ENCODE peak calls at places on chromosomes 11 and 22, in nine cellular contexts. J is GM12864, F is fibroblast of mammary gland, H is epithelial cell of esophagus, X is fibroblast of the aortic adventitia, L is astrocyte of the spinal cord, V is dorsolateral prefrontal cortex, D is fibroblast of lung, G is A549. K is an unnamed sample.

GRCh38 chr11:1650918-1651262 is 21.3 kb downstream of the KRTAP5-5 start:
- DNase-seq in J (no peak), F (no peak), H (no peak), X (no peak), L (no peak), V (no peak), D (no peak), G (no peak), K (no peak)

GRCh38 chr22:42932857-42933782 is 76.0 kb upstream of the ARFGAP3 start:
- DNase-seq in J (no peak), F (no peak), H (peak; percentile 25), X (peak; percentile 28), L (no peak), V (no peak), D (peak; percentile 50), G (no peak), K (peak; percentile 33)

GRCh38 chr11:68767672-68768071 is 16.4 kb upstream of the TESMIN start:
- DNase-seq in J (no peak), F (no peak), H (no peak), X (no peak), L (no peak), V (no peak), D (no peak), G (no peak), K (no peak)

GRCh38 chr22:46370584-46371373 is 35.3 kb downstream of the TRMU start:
- DNase-seq in J (no peak), F (no peak), H (no peak), X (no peak), L (no peak), V (no peak), D (no peak), G (no peak), K (no peak)

GRCh38 chr11:61787928-61788491 is 4.4 kb downstream of the TMEM258 start:
- DNase-seq in J (no peak), F (peak; percentile 58), H (peak; percentile 56), X (peak; percentile 51), L (peak; percentile 65), V (peak; percentile 73), D (peak; percentile 50), G (peak; percentile 84), K (peak; percentile 30)

GRCh38 chr11:64250406-64250874 is 890 bp upstream of the PLCB3 start:
- DNase-seq in J (no peak), F (no peak), H (no peak), X (no peak), L (no peak), V (no peak), D (no peak), G (no peak), K (no peak)

GRCh38 chr11:61702701-61703312 is 22.6 kb downstream of the DAGLA start:
- DNase-seq in J (no peak), F (no peak), H (no peak), X (no peak), L (no peak), V (no peak), D (no peak), G (no peak), K (no peak)

GRCh38 chr11:59918987-59919589 is 19.1 kb upstream of the OOSP1 start:
- DNase-seq in J (no peak), F (peak; percentile 23), H (peak; percentile 72), X (peak; percentile 45), L (peak; percentile 38), V (no peak), D (peak; percentile 47), G (peak; percentile 40), K (peak; percentile 49)

GRCh38 chr11:79269923-79270322 is 170.9 kb downstream of the TENM4 start:
- DNase-seq in J (no peak), F (no peak), H (no peak), X (no peak), L (no peak), V (no peak), D (no peak), G (no peak), K (no peak)

GRCh38 chr22:39839917-39840510 is 53.5 kb downstream of the ENTHD1 start:
- DNase-seq in J (no peak), F (no peak), H (no peak), X (no peak), L (no peak), V (no peak), D (no peak), G (no peak), K (no peak)

GRCh38 chr22:39597236-39597869 is 26.8 kb downstream of the CACNA1I start:
- DNase-seq in J (no peak), F (no peak), H (no peak), X (no peak), L (no peak), V (no peak), D (no peak), G (no peak), K (no peak)

GRCh38 chr22:46966495-46966845 is 204.0 kb downstream of the TBC1D22A start:
- DNase-seq in J (no peak), F (no peak), H (no peak), X (no peak), L (no peak), V (no peak), D (peak; percentile 10), G (no peak), K (peak; percentile 32)

GRCh38 chr11:59865031-59865430 is 1.3 kb downstream of the TCN1 start:
- DNase-seq in J (no peak), F (no peak), H (peak; percentile 77), X (peak; percentile 22), L (peak; percentile 39), V (no peak), D (peak; percentile 78), G (no peak), K (no peak)

GRCh38 chr11:124801014-124801413 is 808 bp upstream of the MSANTD2 start:
- DNase-seq in J (no peak), F (peak; percentile 82), H (peak; percentile 57), X (peak; percentile 39), L (no peak), V (no peak), D (peak; percentile 59), G (no peak), K (peak; percentile 42)

GRCh38 chr11:124798991-124799383 is 1.2 kb downstream of the MSANTD2 start:
- DNase-seq in J (no peak), F (peak; percentile 76), H (peak; percentile 42), X (peak; percentile 81), L (peak; percentile 62), V (no peak), D (peak; percentile 83), G (peak; percentile 7), K (peak; percentile 88)

GRCh38 chr11:124801636-124802312 is 1.6 kb upstream of the MSANTD2 start:
- DNase-seq in J (no peak), F (peak; percentile 80), H (peak; percentile 32), X (peak; percentile 33), L (no peak), V (no peak), D (no peak), G (no peak), K (peak; percentile 62)

GRCh38 chr11:124800226-124800929 is at the start of gene MSANTD2:
- DNase-seq in J (no peak), F (peak; percentile 63), H (peak; percentile 68), X (peak; percentile 80), L (peak; percentile 89), V (peak; percentile 75), D (peak; percentile 82), G (peak; percentile 68), K (peak; percentile 73)

GRCh38 chr11:124799384-124800225 is 601 bp downstream of the MSANTD2 start:
- DNase-seq in J (no peak), F (peak; percentile 14), H (peak; percentile 35), X (no peak), L (peak; percentile 31), V (peak; percentile 15), D (peak; percentile 25), G (peak; percentile 13), K (peak; percentile 7)
- TF ChIP-seq CTCF in J (no peak), F (no peak), H (no peak), X (no peak), L (no peak), V (no peak), D (no peak), G (no peak), K (no peak)

GRCh38 chr22:36101756-36102155 is 58.8 kb downstream of the APOL3 start:
- DNase-seq in J (no peak), F (no peak), H (no peak), X (no peak), L (no peak), V (no peak), D (no peak), G (no peak), K (no peak)
- H3K4me3 ChIP-seq in J (no peak overlapping the region), F (no peak overlapping the region), H (no peak overlapping the region), X (no peak overlapping the region), L (no peak overlapping the region), V (no peak overlapping the region), D (no peak overlapping the region), G (no peak overlapping the region), K (no peak overlapping the region)

DNA sequence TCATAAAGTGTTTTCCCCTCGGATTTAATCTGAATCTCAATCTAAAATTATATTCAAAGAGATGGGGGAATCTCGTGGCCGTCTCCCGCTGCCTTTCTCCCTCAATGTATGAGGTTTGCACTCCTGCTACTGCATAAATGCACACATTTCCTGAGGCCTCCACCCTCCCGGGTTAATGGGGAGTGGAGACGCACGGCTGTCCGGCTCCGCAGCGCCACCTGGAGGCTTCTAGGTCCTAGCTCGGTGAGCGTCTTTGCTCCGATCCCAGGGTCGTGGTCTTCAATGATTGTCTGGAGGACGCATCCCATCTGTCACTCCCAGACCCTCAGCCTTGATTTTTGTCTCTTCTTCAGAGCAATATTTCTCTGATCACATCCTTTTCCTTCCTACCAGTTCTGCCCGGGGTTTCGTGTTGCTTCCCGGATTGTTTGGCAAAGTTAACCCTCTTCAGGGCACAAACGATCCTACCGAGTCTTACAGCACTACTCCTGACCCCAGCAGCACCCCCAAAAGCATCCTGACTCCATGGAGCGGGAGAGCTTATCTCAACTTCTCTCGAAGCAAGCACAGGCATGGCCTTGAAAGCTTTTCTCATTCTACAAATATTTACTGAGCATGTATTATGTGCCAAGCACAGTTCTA is at the start of gene LMO1:
- DNase-seq in J (peak; percentile 13), F (peak; percentile 68), H (peak; percentile 77), X (peak; percentile 66), L (peak; percentile 71), V (peak; percentile 83), D (peak; percentile 54), G (peak; percentile 74), K (peak; percentile 46)
- TF ChIP-seq CTCF in J (peak; percentile 95), F (peak; percentile 92), H (peak; percentile 95), X (peak; percentile 94), L (peak; percentile 94), V (peak; percentile 83), D (peak; percentile 95), G (peak; percentile 90), K (peak; percentile 92)

GRCh38 chr22:31488988-31489617 is 539 bp downstream of the EIF4ENIF1 start:
- DNase-seq in J (no peak), F (no peak), H (peak; percentile 30), X (peak; percentile 11), L (peak; percentile 22), V (no peak), D (peak; percentile 41), G (peak; percentile 21), K (peak; percentile 26)

GRCh38 chr22:31492151-31492550 is 2.5 kb upstream of the EIF4ENIF1 start:
- DNase-seq in J (no peak), F (no peak), H (peak; percentile 15), X (no peak), L (no peak), V (no peak), D (no peak), G (no peak), K (no peak)

GRCh38 chr22:31490496-31490925 is 869 bp upstream of the EIF4ENIF1 start:
- DNase-seq in J (peak; percentile 98), F (peak; percentile 72), H (peak; percentile 66), X (peak; percentile 65), L (no peak), V (peak; percentile 64), D (peak; percentile 84), G (peak; percentile 58), K (peak; percentile 80)

GRCh38 chr22:31489632-31490495 is at the start of gene EIF4ENIF1:
- DNase-seq in J (no peak), F (peak; percentile 72), H (peak; percentile 87), X (peak; percentile 79), L (peak; percentile 90), V (peak; percentile 86), D (peak; percentile 86), G (peak; percentile 80), K (peak; percentile 85)

GRCh38 chr22:31491218-31491962 is 1.7 kb upstream of the EIF4ENIF1 start:
- DNase-seq in J (no peak), F (no peak), H (no peak), X (no peak), L (no peak), V (no peak), D (no peak), G (no peak), K (no peak)
- H3K4me3 ChIP-seq in J (peak overlapping the region; percentile 55), F (no peak overlapping the region), H (peak overlapping the region; percentile 95), X (peak overlapping the region; percentile 92), L (peak overlapping the region; percentile 89), V (peak overlapping the region; percentile 82), D (no peak overlapping the region), G (no peak overlapping the region), K (peak overlapping the region; percentile 91)

K was measured in AG10803.